ENCODE peak calls at places on chromosomes 12 and 14, in five cellular contexts. U is bronchial epithelial cell, K is prostate gland, G is B cell, V is sigmoid colon. S is an unnamed sample.

GRCh38 chr14:99268776-99269510 is 3.1 kb downstream of the BCL11B start:
- DNase-seq in U (no peak), K (no peak), G (no peak), V (no peak), S (no peak)

GRCh38 chr12:6295187-6295811 is 15.2 kb upstream of the PLEKHG6 start:
- DNase-seq in U (peak; percentile 98), K (no peak), G (no peak), V (peak; percentile 51), S (no peak)

GRCh38 chr12:70732287-70732686 is 95.1 kb upstream of the PTPRB start:
- DNase-seq in U (no peak), K (no peak), G (no peak), V (no peak), S (no peak)

GRCh38 chr12:132593071-132593470 is 17.3 kb downstream of the LRCOL1 start:
- DNase-seq in U (no peak), K (no peak), G (no peak), V (no peak), S (no peak)

GRCh38 chr12:58459191-58459590 is 461.1 kb downstream of the LRIG3 start:
- DNase-seq in U (peak; percentile 30), K (no peak), G (no peak), V (no peak), S (no peak)

GRCh38 chr12:6724409-6724797 is 557 bp downstream of the COPS7A start:
- DNase-seq in U (no peak), K (peak; percentile 7), G (no peak), V (peak; percentile 72), S (peak; percentile 49)

GRCh38 chr14:54688229-54688628 is 121.3 kb downstream of the SAMD4A start:
- DNase-seq in U (no peak), K (no peak), G (no peak), V (no peak), S (peak; percentile 54)

GRCh38 chr12:32496946-32497345 is 97.6 kb downstream of the FGD4 start:
- DNase-seq in U (no peak), K (no peak), G (no peak), V (no peak), S (no peak)

GRCh38 chr14:51219473-51220448 is 20.3 kb upstream of the TMX1 start:
- DNase-seq in U (peak; percentile 21), K (no peak), G (no peak), V (no peak), S (peak; percentile 16)

GRCh38 chr12:27970391-27970980 is 2.0 kb downstream of the PTHLH start:
- DNase-seq in U (no peak), K (no peak), G (peak; percentile 51), V (peak; percentile 74), S (no peak)

GRCh38 chr12:93122089-93122488 is 193.0 kb upstream of the EEA1 start:
- DNase-seq in U (peak; percentile 98), K (no peak), G (no peak), V (no peak), S (no peak)

GRCh38 chr12:124910561-124911478 is 3.6 kb downstream of the UBC start:
- DNase-seq in U (peak; percentile 82), K (no peak), G (no peak), V (no peak), S (no peak)

GRCh38 chr14:50520947-50521815 is 11.2 kb downstream of the MAP4K5 start:
- DNase-seq in U (peak; percentile 98), K (no peak), G (no peak), V (no peak), S (peak; percentile 87)

GRCh38 chr14:23639891-23640523 is 3.8 kb downstream of the DHRS2 start:
- DNase-seq in U (no peak), K (no peak), G (no peak), V (no peak), S (no peak)

GRCh38 chr12:111937429-111937828 is 75.5 kb downstream of the TMEM116 start:
- DNase-seq in U (no peak), K (no peak), G (no peak), V (no peak), S (no peak)

GRCh38 chr12:65232490-65233077 is 45.9 kb upstream of the MSRB3 start:
- DNase-seq in U (peak; percentile 40), K (no peak), G (peak; percentile 8), V (no peak), S (no peak)

GRCh38 chr14:77347746-77348145 is 26.9 kb downstream of the GSTZ1 start:
- DNase-seq in U (no peak), K (no peak), G (no peak), V (no peak), S (no peak)

GRCh38 chr12:88876867-88877266 is 296.6 kb upstream of the KITLG start:
- DNase-seq in U (peak; percentile 52), K (no peak), G (no peak), V (no peak), S (no peak)

GRCh38 chr14:103016594-103016993 is 40.8 kb downstream of the CDC42BPB start:
- DNase-seq in U (no peak), K (no peak), G (no peak), V (no peak), S (no peak)

DNA sequence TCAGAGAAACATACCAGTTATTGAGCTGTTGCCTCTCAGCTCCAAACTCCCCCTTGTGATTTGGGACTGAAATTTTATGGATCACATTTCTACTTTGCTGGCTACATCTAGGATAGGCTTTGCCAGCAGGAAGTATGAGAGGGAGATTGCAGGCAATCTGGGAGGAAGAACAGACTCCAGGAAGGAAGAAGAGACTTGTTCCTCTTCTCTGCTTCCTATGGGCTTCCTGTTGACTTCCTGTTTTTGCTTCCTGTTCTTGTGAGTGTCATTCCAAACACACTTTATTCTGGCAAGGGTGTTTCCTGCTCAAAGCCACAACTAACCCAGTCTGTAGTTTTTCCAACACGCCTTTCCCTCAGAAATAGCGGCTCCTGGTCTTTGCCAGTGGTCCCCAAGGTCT is 312.8 kb downstream of the ITPR2 start:
- DNase-seq in U (no peak), K (no peak), G (no peak), V (no peak), S (no peak)
- TF ChIP-seq CTCF in U (no peak), K (no peak), G (no peak), V (no peak), S (no peak)

GRCh38 chr14:61177279-61178225 is 103.6 kb downstream of the TMEM30B start:
- DNase-seq in U (peak; percentile 77), K (peak; percentile 8), G (no peak), V (no peak), S (no peak)
- TF ChIP-seq CTCF in U (no peak), K (no peak), G (no peak), V (no peak), S (no peak)

GRCh38 chr12:118853634-118854033 is 127.7 kb upstream of the SRRM4 start:
- DNase-seq in U (peak; percentile 2), K (no peak), G (no peak), V (no peak), S (peak; percentile 32)
- TF ChIP-seq CTCF in U (no peak), K (no peak), G (no peak), V (peak; percentile 41), S (no peak)

GRCh38 chr12:113788020-113788856 is 177.9 kb downstream of the RBM19 start:
- DNase-seq in U (peak; percentile 18), K (no peak), G (no peak), V (no peak), S (no peak)
- TF ChIP-seq CTCF in U (no peak), K (no peak), G (peak; percentile 49), V (no peak), S (peak; percentile 32)

GRCh38 chr12:75623631-75624118 is 112.3 kb upstream of the KRR1 start:
- DNase-seq in U (peak; percentile 83), K (no peak), G (no peak), V (no peak), S (no peak)
- TF ChIP-seq CTCF in U (peak; percentile 51), K (no peak), G (no peak), V (no peak), S (no peak)